ENCODE peak calls at places on chromosome 22, in four cellular contexts. S, I, T and O are unnamed samples. For H3K27me3 and H3K4me1, the result is how much of the 10 kb centered on the place peaks cover.

GRCh38 chr22:37664249-37665101 is 6.0 kb downstream of the PDXP start:
- DNase-seq in S (no peak), I (no peak), T (no peak), O (no peak)

GRCh38 chr22:46537946-46538815 is 761 bp upstream of the CELSR1 start:
- DNase-seq in S (no peak), I (peak), T (peak), O (no peak)

GRCh38 chr22:25403752-25404471 is 160.6 kb upstream of the GRK3 start:
- DNase-seq in S (no peak), I (peak), T (no peak), O (no peak)

GRCh38 chr22:41910050-41910598 is 4.8 kb downstream of the SHISA8 start:
- DNase-seq in S (no peak), I (no peak), T (no peak), O (no peak)

GRCh38 chr22:30459206-30460052 is 12.4 kb downstream of the SEC14L3 start:
- DNase-seq in S (no peak), I (peak), T (no peak), O (no peak)

GRCh38 chr22:45574069-45574703 is 71.5 kb downstream of the FBLN1 start:
- DNase-seq in S (no peak), I (no peak), T (no peak), O (no peak)

GRCh38 chr22:25362215-25362882 is 142.9 kb downstream of the CRYBB2 start:
- DNase-seq in S (peak), I (peak), T (peak), O (no peak)

GRCh38 chr22:26404851-26405357 is 24.2 kb upstream of the ASPHD2 start:
- DNase-seq in S (no peak), I (peak), T (no peak), O (no peak)

GRCh38 chr22:19041403-19042074 is 80.7 kb downstream of the DGCR2 start:
- DNase-seq in S (no peak), I (no peak), T (peak), O (no peak)

GRCh38 chr22:35330258-35330861 is 30.7 kb downstream of the TOM1 start:
- DNase-seq in S (peak), I (peak), T (peak), O (no peak)

GRCh38 chr22:44412136-44412731 is 85.8 kb downstream of the RTL6 start:
- DNase-seq in S (no peak), I (no peak), T (peak), O (peak)

GRCh38 chr22:46482311-46482710 is 55.1 kb downstream of the CELSR1 start:
- DNase-seq in S (no peak), I (no peak), T (no peak), O (no peak)

GRCh38 chr22:46673205-46673604 is 53.0 kb downstream of the GRAMD4 start:
- DNase-seq in S (no peak), I (no peak), T (no peak), O (no peak)

GRCh38 chr22:43331698-43332097 is 11.5 kb downstream of the SCUBE1 start:
- DNase-seq in S (no peak), I (no peak), T (no peak), O (no peak)

GRCh38 chr22:43333156-43333555 is 10.0 kb downstream of the SCUBE1 start:
- DNase-seq in S (no peak), I (no peak), T (no peak), O (no peak)

GRCh38 chr22:43331064-43331435 is 12.1 kb downstream of the SCUBE1 start:
- DNase-seq in S (no peak), I (no peak), T (no peak), O (no peak)

GRCh38 chr22:43334378-43334777 is 8.8 kb downstream of the SCUBE1 start:
- DNase-seq in S (no peak), I (no peak), T (no peak), O (no peak)

DNA sequence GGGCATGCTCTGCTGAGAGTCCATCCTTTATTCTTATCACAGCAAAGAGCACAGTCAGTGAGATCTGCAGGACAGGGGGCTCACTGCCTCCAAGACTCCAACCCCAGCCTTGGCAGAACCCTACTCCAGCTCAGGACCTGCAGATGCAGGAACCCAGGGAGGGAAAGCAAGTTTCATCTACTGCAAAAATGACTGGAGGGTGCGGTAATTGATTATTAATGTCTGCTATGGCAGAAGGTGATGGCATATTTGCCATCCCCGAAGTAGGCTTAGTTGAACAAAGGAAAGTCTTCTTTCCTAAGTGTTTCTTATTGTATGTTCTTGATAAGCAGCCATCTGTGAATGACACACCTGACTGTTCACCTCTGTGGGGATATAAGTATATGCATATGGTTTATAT is 9.2 kb downstream of the SCUBE1 start:
- DNase-seq in S (no peak), I (no peak), T (no peak), O (no peak)
- H3K27me3 ChIP-seq in S (under half), I (under half), T (under half), O (under half)

GRCh38 chr22:20865331-20865730 is 6.5 kb downstream of the SNAP29 start:
- DNase-seq in S (no peak), I (no peak), T (no peak), O (no peak)
- H3K4me1 ChIP-seq in S (under half), I (under half), T (under half), O (under half)

GRCh38 chr22:27542602-27543001 is 259.0 kb downstream of the MN1 start:
- DNase-seq in S (no peak), I (no peak), T (no peak), O (no peak)

GRCh38 chr22:27541831-27542230 is 259.7 kb downstream of the MN1 start:
- DNase-seq in S (no peak), I (no peak), T (no peak), O (no peak)

GRCh38 chr22:27545071-27545470 is 256.5 kb downstream of the MN1 start:
- DNase-seq in S (no peak), I (no peak), T (no peak), O (no peak)

GRCh38 chr22:27546157-27546556 is 255.4 kb downstream of the MN1 start:
- DNase-seq in S (no peak), I (no peak), T (no peak), O (no peak)

GRCh38 chr22:27543460-27543859 is 258.1 kb downstream of the MN1 start:
- DNase-seq in S (no peak), I (no peak), T (no peak), O (no peak)
- H3K27me3 ChIP-seq in S (under half), I (under half), T (under half), O (under half)

DNA sequence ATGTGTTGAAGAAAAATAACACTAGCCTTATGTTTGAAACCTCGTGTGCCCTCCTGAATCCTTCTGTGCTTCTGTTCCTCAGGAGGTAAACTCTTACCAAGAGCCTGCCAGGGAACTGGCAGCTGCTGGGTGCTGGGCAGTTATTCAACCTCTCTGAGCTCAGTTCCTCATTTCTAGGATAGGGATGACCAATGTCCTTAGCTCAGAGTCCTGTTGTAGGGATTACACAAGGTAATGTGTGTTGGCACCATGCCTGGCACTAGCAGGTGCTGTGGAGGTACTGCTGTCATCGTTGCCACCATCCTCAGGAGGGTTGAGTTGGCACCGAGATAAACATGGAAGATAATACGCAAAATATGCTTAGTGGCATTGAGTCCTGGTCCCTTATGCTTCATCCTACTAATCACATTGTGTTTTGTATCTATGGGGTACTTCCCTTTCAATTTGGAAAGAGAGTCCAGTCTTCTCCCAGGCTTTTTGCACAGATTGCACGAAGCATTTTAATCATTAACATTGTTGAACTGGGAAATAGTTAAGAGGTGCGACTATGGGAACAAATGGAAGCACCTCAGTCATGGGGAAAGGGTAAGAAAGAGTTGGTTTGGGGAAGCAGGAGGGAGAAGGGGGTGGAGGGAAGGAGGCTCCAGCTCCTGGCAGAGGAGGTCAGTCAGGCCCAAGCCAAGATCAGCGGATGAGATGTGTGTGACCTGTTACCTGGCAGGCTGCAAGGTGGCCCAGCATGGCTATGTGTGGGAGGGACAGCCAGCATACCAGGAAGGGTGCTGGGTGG is 56.7 kb downstream of the CABIN1 start:
- DNase-seq in S (no peak), I (no peak), T (no peak), O (peak)
- H3K4me1 ChIP-seq in S (under half), I (under half), T (under half), O (under half)

GRCh38 chr22:22915670-22916035 is 28.0 kb downstream of the IGLL5 start:
- DNase-seq in S (no peak), I (no peak), T (peak), O (no peak)

GRCh38 chr22:22914726-22915669 is 27.4 kb downstream of the IGLL5 start:
- DNase-seq in S (no peak), I (no peak), T (peak), O (no peak)

GRCh38 chr22:22917377-22917776 is 29.8 kb downstream of the IGLL5 start:
- DNase-seq in S (no peak), I (no peak), T (peak), O (no peak)

GRCh38 chr22:22916952-22917290 is 29.3 kb downstream of the IGLL5 start:
- DNase-seq in S (no peak), I (no peak), T (no peak), O (no peak)

DNA sequence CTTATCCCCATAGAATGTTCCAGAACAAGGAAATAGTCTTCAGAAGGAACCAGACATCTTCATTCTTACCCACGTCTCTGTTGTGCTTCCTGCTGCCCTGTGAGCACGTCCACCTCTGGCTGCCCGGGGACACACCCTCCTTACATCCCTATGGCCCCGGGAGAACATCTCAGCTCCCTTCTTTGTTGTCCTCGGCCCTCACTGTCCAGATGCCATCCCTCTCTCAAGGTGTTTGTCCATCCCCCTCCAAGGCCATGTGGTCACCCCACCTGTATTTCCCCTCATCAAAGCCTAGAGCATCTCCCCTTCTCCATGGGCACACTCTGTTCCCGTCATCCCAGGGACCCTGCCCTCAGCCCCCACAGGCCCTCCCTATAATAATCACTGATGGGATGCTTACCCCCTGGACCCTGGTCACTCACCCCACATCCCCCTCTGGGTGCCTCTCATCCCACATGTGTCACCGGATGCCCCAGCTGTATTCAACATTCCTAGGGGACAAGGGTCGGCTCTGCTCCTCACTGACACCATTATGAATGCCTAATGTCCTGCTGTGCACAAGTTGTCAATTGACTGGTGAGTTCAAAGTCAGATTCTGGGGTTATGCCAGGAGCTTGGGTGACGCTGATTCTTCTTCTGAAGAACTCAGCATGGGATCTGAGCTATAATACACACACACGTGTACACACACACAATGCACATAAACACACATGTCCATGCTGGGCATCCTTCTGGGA is 28.8 kb downstream of the IGLL5 start:
- DNase-seq in S (no peak), I (no peak), T (peak), O (no peak)
- H3K27me3 ChIP-seq in S (under half), I (under half), T (under half), O (under half)

DNA sequence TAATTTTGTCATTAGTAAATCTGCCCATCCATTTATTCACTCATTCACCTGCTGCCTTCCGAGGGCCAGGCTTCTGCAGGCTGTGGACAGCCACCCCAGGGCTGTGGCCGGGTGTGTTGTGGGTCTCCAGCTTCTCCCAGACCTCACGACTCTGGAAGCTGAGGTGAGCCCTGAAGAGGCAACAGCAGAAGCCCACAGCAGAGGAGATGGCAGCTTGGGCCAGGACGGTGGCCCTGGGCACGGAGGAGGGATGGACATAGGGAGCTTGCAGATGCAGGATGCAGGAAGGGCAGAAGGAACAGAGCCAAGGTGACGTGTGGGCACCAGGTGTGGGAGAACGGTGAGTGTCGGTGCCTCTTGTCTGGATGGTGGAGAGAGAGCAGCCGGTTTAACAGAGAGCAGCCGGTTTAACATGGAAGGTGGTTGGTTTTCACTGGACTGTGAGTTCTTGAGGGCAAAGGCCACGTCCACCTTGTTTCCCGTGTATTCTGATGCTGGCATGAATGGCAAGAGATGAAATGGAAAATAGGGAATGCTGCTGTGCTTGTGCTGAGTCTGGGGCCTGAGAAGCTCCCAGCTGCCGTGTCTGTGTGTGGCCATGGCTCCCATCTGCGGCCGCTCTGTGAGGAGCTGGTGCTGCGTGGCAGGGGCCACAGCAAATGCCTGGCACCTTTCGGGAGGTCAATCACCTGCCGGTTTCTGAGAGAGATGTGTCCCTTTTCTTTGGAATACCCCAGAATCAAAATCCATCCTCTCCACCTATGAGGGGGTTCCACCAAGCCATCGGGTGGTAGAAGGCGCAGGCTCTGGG is 669.9 kb downstream of the BRD1 start:
- DNase-seq in S (no peak), I (no peak), T (no peak), O (no peak)
- H3K4me1 ChIP-seq in S (under half), I (under half), T (under half), O (under half)

DNA sequence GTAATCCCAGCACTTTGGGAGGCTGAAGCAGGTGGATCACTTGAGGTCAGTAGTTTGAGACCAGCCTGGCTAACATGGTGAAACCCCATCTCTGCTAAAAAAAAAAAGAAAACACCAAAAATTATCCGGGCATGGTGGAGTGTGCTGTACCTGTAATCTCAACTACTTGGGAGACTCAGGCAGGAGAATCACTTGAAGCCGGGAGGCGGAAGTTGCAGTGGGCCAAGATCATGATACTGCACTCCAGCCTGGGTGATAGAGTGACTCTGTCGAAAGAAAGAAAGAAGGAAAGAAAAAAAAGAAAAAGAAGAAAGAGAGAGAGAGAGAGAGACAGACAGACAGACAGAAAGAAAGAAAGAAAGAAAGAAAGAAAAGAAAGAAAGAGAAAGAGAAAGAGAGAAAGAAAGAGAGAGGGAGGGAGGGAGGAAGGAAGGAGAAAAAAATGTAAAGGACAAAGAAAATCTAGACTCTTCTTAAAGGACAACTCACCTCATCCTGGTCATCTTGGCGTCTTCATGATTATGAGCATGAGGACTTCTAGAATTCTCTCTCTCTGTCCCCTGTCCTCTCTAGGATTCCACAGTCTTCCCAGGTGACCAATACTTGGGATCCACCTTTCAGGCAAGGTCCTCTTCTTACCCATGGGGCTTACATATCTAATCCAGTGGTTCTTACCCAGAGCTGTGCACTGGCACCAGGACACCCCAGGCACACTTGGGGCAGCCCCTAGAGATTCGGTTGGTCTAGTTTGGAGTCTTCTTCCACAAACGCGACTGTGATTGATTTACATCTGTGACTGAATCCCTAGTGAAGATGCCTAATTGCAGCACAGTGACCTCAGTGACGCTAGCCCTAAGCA is 120.9 kb downstream of the MED15 start:
- DNase-seq in S (no peak), I (no peak), T (no peak), O (no peak)
- H3K27me3 ChIP-seq in S (under half), I (under half), T (under half), O (under half)

GRCh38 chr22:38865201-38866023 is 6.6 kb downstream of the CBX6 start:
- DNase-seq in S (no peak), I (no peak), T (no peak), O (no peak)

GRCh38 chr22:38864361-38865191 is 7.4 kb downstream of the CBX6 start:
- DNase-seq in S (no peak), I (peak), T (no peak), O (peak)

GRCh38 chr22:38861927-38862326 is 10.1 kb downstream of the CBX6 start:
- DNase-seq in S (no peak), I (no peak), T (no peak), O (no peak)

GRCh38 chr22:38862375-38863329 is 9.4 kb downstream of the CBX6 start:
- DNase-seq in S (no peak), I (peak), T (no peak), O (peak)

GRCh38 chr22:38863531-38864131 is 8.4 kb downstream of the CBX6 start:
- DNase-seq in S (no peak), I (no peak), T (no peak), O (peak)
- H3K4me1 ChIP-seq in S (under half), I (under half), T (under half), O (under half)

GRCh38 chr22:49705216-49705600 is 122.5 kb downstream of the BRD1 start:
- DNase-seq in S (no peak), I (no peak), T (no peak), O (no peak)
- H3K27me3 ChIP-seq in S (under half), I (under half), T (half or more), O (under half)

DNA sequence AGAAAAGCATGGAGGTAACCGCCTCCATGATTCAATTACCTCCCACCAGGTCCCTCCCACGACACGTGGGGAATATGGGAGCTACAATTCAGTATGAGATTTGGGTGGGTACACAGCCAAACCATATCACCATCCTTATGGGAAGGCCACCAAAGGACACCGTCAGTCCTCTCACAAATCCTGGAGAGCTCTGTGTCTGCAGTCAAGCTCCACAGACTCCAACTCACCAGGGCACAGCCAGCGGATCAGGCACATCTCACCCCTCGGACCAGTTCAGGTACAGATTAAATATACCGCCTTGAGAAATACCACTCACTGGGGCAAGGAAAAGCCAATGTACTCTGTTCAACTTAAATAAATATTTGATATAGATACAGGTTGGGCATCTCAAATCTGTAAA is 100.3 kb downstream of the MICAL3 start:
- DNase-seq in S (no peak), I (no peak), T (no peak), O (no peak)
- H3K4me1 ChIP-seq in S (under half), I (under half), T (under half), O (under half)